ENCODE peak calls at places on chromosomes 16 and 17, in five cellular contexts. K is astrocyte; N is mucosa of descending colon; L is CD4-positive, alpha-beta T cell; I is fibroblast of lung. T is an unnamed sample.
A peak's percentile ranks its signal among the peaks of the same experiment; 100 is the strongest.

GRCh38 chr16:58299757-58300349 is 5.0 kb upstream of the PRSS54 start:
- DNase-seq in K (no peak), N (no peak), L (no peak), I (peak; percentile 16), T (no peak)

GRCh38 chr16:27460663-27461482 is 58.9 kb downstream of the IL21R start:
- DNase-seq in K (no peak), N (no peak), L (no peak), I (no peak), T (no peak)

GRCh38 chr16:49562228-49562627 is 188.6 kb downstream of the C16orf78 start:
- DNase-seq in K (no peak), N (no peak), L (no peak), I (no peak), T (no peak)

GRCh38 chr17:66892286-66892685 is 57.4 kb downstream of the CACNG5 start:
- DNase-seq in K (no peak), N (no peak), L (no peak), I (no peak), T (no peak)

GRCh38 chr16:82630219-82630618 is 3.5 kb downstream of the CDH13 start:
- DNase-seq in K (peak; percentile 49), N (no peak), L (no peak), I (peak; percentile 34), T (no peak)

GRCh38 chr17:32298721-32299578 is 33.3 kb downstream of the RHBDL3 start:
- DNase-seq in K (no peak), N (no peak), L (no peak), I (no peak), T (no peak)

GRCh38 chr17:652310-652709 is 62.3 kb downstream of the VPS53 start:
- DNase-seq in K (peak; percentile 32), N (no peak), L (no peak), I (no peak), T (no peak)

GRCh38 chr17:21283482-21284318 is 811 bp upstream of the MAP2K3 start:
- DNase-seq in K (peak; percentile 45), N (no peak), L (no peak), I (peak; percentile 58), T (no peak)

GRCh38 chr17:80752369-80752705 is 207.7 kb downstream of the RPTOR start:
- DNase-seq in K (no peak), N (no peak), L (no peak), I (no peak), T (no peak)

GRCh38 chr16:4306439-4307214 is 9.2 kb upstream of the GLIS2 start:
- DNase-seq in K (no peak), N (no peak), L (peak; percentile 54), I (no peak), T (peak; percentile 71)

GRCh38 chr16:66935319-66936011 is at the start of gene CES2:
- DNase-seq in K (no peak), N (peak; percentile 93), L (no peak), I (peak; percentile 39), T (no peak)

GRCh38 chr16:4315185-4316102 is at the start of gene GLIS2:
- DNase-seq in K (peak; percentile 73), N (peak; percentile 66), L (no peak), I (peak; percentile 86), T (peak; percentile 80)

GRCh38 chr16:1659071-1659470 is 19.0 kb upstream of the JPT2 start:
- DNase-seq in K (no peak), N (no peak), L (no peak), I (no peak), T (no peak)

GRCh38 chr16:30526137-30526822 is at the start of gene ZNF768:
- DNase-seq in K (no peak), N (peak; percentile 74), L (peak; percentile 40), I (peak; percentile 9), T (peak; percentile 89)

GRCh38 chr17:55273579-55274370 is 9.0 kb downstream of the HLF start:
- DNase-seq in K (no peak), N (peak; percentile 26), L (no peak), I (no peak), T (no peak)

GRCh38 chr16:4500283-4500682 is 24.1 kb downstream of the HMOX2 start:
- DNase-seq in K (peak; percentile 83), N (no peak), L (no peak), I (peak; percentile 78), T (no peak)

GRCh38 chr16:7503688-7504087 is 171.0 kb downstream of the RBFOX1 start:
- DNase-seq in K (no peak), N (no peak), L (no peak), I (no peak), T (no peak)

GRCh38 chr17:4474093-4474492 is 24.6 kb upstream of the SPNS2 start:
- DNase-seq in K (no peak), N (no peak), L (no peak), I (no peak), T (no peak)

GRCh38 chr16:57000271-57001025 is 11.1 kb downstream of the NLRC5 start:
- DNase-seq in K (peak; percentile 95), N (no peak), L (peak; percentile 30), I (peak; percentile 87), T (no peak)

GRCh38 chr16:2692948-2693651 is 10.8 kb downstream of the KCTD5 start:
- DNase-seq in K (peak; percentile 65), N (no peak), L (no peak), I (peak; percentile 76), T (no peak)

GRCh38 chr16:57341441-57342303 is 16.9 kb upstream of the CCL22 start:
- DNase-seq in K (peak; percentile 95), N (peak; percentile 35), L (no peak), I (peak; percentile 76), T (no peak)

GRCh38 chr16:3026609-3027487 is 3.0 kb downstream of the THOC6 start:
- DNase-seq in K (no peak), N (peak; percentile 52), L (no peak), I (no peak), T (no peak)

GRCh38 chr17:29590979-29591736 is 1.7 kb upstream of the GIT1 start:
- DNase-seq in K (peak; percentile 77), N (peak; percentile 64), L (no peak), I (peak; percentile 63), T (peak; percentile 58)

GRCh38 chr17:77609553-77610517 is 348.7 kb upstream of the TNRC6C start:
- DNase-seq in K (no peak), N (no peak), L (peak; percentile 62), I (peak; percentile 17), T (peak; percentile 60)

GRCh38 chr17:3944485-3945388 is 19.5 kb downstream of the ATP2A3 start:
- DNase-seq in K (no peak), N (peak; percentile 66), L (peak; percentile 59), I (peak; percentile 57), T (peak; percentile 73)

GRCh38 chr16:27691717-27692116 is 141.8 kb downstream of the KATNIP start:
- DNase-seq in K (no peak), N (no peak), L (no peak), I (no peak), T (no peak)

GRCh38 chr17:80256034-80256350 is 4.7 kb upstream of the RNF213 start:
- DNase-seq in K (no peak), N (peak; percentile 14), L (no peak), I (no peak), T (no peak)

GRCh38 chr17:41464682-41465081 is 2.5 kb downstream of the KRT32 start:
- DNase-seq in K (peak; percentile 95), N (no peak), L (no peak), I (peak; percentile 66), T (no peak)

GRCh38 chr17:60743812-60744211 is 66.2 kb downstream of the BCAS3 start:
- DNase-seq in K (peak; percentile 79), N (no peak), L (no peak), I (peak; percentile 56), T (no peak)

GRCh38 chr17:60743282-60743681 is 65.6 kb downstream of the BCAS3 start:
- DNase-seq in K (no peak), N (no peak), L (no peak), I (no peak), T (no peak)

GRCh38 chr17:60744355-60744958 is 66.8 kb downstream of the BCAS3 start:
- DNase-seq in K (no peak), N (no peak), L (no peak), I (peak; percentile 25), T (no peak)

GRCh38 chr17:60747069-60747808 is 69.6 kb downstream of the BCAS3 start:
- DNase-seq in K (no peak), N (no peak), L (no peak), I (no peak), T (no peak)

DNA sequence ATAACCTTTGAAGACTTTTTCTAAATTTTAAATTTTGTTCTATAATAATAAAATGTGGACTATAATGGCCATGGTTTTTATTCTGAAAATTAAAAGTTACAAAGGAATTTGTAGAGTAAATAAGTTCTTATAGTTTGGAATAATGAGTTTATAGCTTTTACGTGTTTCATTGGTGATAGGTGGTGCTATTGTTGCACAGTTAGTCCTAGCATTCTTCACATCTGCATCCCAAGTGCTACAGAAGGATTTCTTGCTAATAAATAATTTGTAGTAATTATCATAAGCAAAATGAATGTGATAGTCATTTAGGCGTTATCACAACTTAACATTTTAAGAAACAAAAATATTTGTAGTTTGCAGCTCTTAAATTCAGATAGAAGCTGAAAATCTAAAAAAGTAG is 67.9 kb downstream of the BCAS3 start:
- DNase-seq in K (no peak), N (no peak), L (no peak), I (peak; percentile 50), T (no peak)
- TF ChIP-seq CTCF in K (no peak), N (no peak), L (no peak), I (peak; percentile 6), T (no peak)

GRCh38 chr17:18042969-18043368 is 3.8 kb downstream of the GID4 start:
- DNase-seq in K (no peak), N (no peak), L (no peak), I (no peak), T (no peak)

GRCh38 chr17:18041776-18042175 is 2.6 kb downstream of the GID4 start:
- DNase-seq in K (peak; percentile 20), N (no peak), L (no peak), I (peak; percentile 29), T (no peak)

GRCh38 chr17:18044609-18045008 is 5.4 kb downstream of the GID4 start:
- DNase-seq in K (no peak), N (no peak), L (no peak), I (no peak), T (no peak)

GRCh38 chr17:18045691-18046090 is 6.5 kb downstream of the GID4 start:
- DNase-seq in K (no peak), N (no peak), L (no peak), I (no peak), T (no peak)

DNA sequence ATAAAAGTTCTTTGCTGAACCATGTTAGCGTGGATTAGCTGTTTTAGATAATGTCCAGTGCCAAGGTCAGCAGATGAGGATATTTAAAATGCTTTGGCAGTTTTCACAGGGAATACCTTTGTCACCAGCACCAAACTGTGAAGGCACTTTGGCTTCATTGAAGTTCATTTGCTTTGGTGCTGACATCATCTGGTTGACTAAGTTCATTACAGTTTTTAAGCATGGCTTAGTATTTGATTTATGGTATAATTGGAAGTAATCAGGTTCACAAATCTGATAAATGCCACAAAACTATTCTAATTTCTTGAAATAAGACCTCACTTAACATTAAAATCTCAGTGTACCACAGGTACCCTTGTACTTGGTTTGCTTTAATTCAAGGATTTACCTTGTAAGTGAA is 4.3 kb downstream of the GID4 start:
- DNase-seq in K (peak; percentile 8), N (no peak), L (no peak), I (peak; percentile 40), T (no peak)
- TF ChIP-seq CTCF in K (peak; percentile 14), N (no peak), L (peak; percentile 18), I (no peak), T (peak; percentile 28)

GRCh38 chr17:8324132-8324531 is 14.1 kb downstream of the ARHGEF15 start:
- DNase-seq in K (no peak), N (no peak), L (no peak), I (no peak), T (no peak)
- TF ChIP-seq CTCF in K (no peak), N (no peak), L (no peak), I (no peak), T (no peak)

GRCh38 chr17:13958773-13959172 is 110.5 kb upstream of the COX10 start:
- DNase-seq in K (no peak), N (no peak), L (no peak), I (no peak), T (no peak)
- TF ChIP-seq CTCF in K (no peak), N (no peak), L (no peak), I (no peak), T (no peak)